ENCODE peak calls at places on chromosomes 2 and 18, in five cellular contexts. I is colonic mucosa, R is retina, A is amniotic stem cell, Q is tibial artery. D is an unnamed sample.

GRCh38 chr2:96870631-96871255 is 863 bp upstream of the SEMA4C start:
- DNase-seq in I (peak), R (peak), A (no peak), Q (peak), D (no peak)

GRCh38 chr2:151114934-151115333 is 146.7 kb downstream of the RBM43 start:
- DNase-seq in I (no peak), R (no peak), A (no peak), Q (no peak), D (no peak)

GRCh38 chr2:44543773-44544725 is 182.3 kb downstream of the CAMKMT start:
- DNase-seq in I (no peak), R (peak), A (peak), Q (no peak), D (no peak)

GRCh38 chr18:74175658-74176057 is 27.3 kb downstream of the TIMM21 start:
- DNase-seq in I (no peak), R (no peak), A (no peak), Q (no peak), D (no peak)

GRCh38 chr18:51523671-51524070 is 326.2 kb upstream of the MEX3C start:
- DNase-seq in I (no peak), R (no peak), A (no peak), Q (no peak), D (no peak)

GRCh38 chr2:73291461-73292315 is 1.7 kb downstream of the EGR4 start:
- DNase-seq in I (no peak), R (peak), A (no peak), Q (no peak), D (no peak)

GRCh38 chr2:18980104-18980777 is 378.2 kb downstream of the OSR1 start:
- DNase-seq in I (no peak), R (no peak), A (no peak), Q (no peak), D (no peak)

GRCh38 chr2:9594361-9595063 is 36.3 kb downstream of the YWHAQ start:
- DNase-seq in I (no peak), R (no peak), A (peak), Q (peak), D (no peak)

GRCh38 chr2:54456526-54457325 is 599 bp downstream of the SPTBN1 start:
- DNase-seq in I (no peak), R (peak), A (no peak), Q (no peak), D (peak)

GRCh38 chr2:37766087-37766486 is 94.6 kb upstream of the CDC42EP3 start:
- DNase-seq in I (no peak), R (no peak), A (no peak), Q (no peak), D (no peak)

GRCh38 chr18:8982416-8983183 is 119.9 kb upstream of the NDUFV2 start:
- DNase-seq in I (peak), R (peak), A (peak), Q (no peak), D (no peak)

GRCh38 chr2:120465012-120465700 is 119.2 kb downstream of the INHBB start:
- DNase-seq in I (no peak), R (no peak), A (no peak), Q (no peak), D (no peak)

GRCh38 chr2:29033656-29034055 is 40.7 kb downstream of the PCARE start:
- DNase-seq in I (no peak), R (no peak), A (no peak), Q (peak), D (no peak)

GRCh38 chr2:161096336-161096735 is 63.9 kb upstream of the TANK start:
- DNase-seq in I (no peak), R (no peak), A (no peak), Q (no peak), D (no peak)

GRCh38 chr18:13623871-13624270 is 102.5 kb downstream of the FAM210A start:
- DNase-seq in I (no peak), R (no peak), A (no peak), Q (no peak), D (no peak)

GRCh38 chr2:85248741-85249524 is 78.9 kb downstream of the TGOLN2 start:
- DNase-seq in I (peak), R (no peak), A (peak), Q (peak), D (no peak)

GRCh38 chr2:28656937-28657615 is 94.6 kb upstream of the PPP1CB start:
- DNase-seq in I (peak), R (no peak), A (no peak), Q (no peak), D (no peak)

GRCh38 chr18:42486296-42486695 is 531.3 kb downstream of the PIK3C3 start:
- DNase-seq in I (no peak), R (no peak), A (no peak), Q (no peak), D (no peak)

GRCh38 chr2:227881866-227882517 is 10.6 kb downstream of the DAW1 start:
- DNase-seq in I (no peak), R (no peak), A (no peak), Q (no peak), D (no peak)

GRCh38 chr2:122754561-122754960 is 999.1 kb downstream of the TSN start:
- DNase-seq in I (no peak), R (no peak), A (no peak), Q (no peak), D (no peak)

GRCh38 chr2:240591226-240591625 is 4.7 kb downstream of the CAPN10 start:
- DNase-seq in I (no peak), R (no peak), A (no peak), Q (no peak), D (no peak)

GRCh38 chr2:156112323-156112722 is 220.2 kb downstream of the NR4A2 start:
- DNase-seq in I (no peak), R (no peak), A (no peak), Q (no peak), D (no peak)

GRCh38 chr2:104938226-104938941 is 84.5 kb downstream of the POU3F3 start:
- DNase-seq in I (no peak), R (no peak), A (no peak), Q (no peak), D (peak)

GRCh38 chr2:226772389-226773179 is 27.0 kb downstream of the IRS1 start:
- DNase-seq in I (no peak), R (no peak), A (no peak), Q (no peak), D (peak)

GRCh38 chr18:2572892-2573291 is 1.5 kb downstream of the NDC80 start:
- DNase-seq in I (no peak), R (no peak), A (no peak), Q (no peak), D (no peak)

GRCh38 chr2:33673937-33674336 is 74.8 kb upstream of the FAM98A start:
- DNase-seq in I (no peak), R (no peak), A (no peak), Q (no peak), D (no peak)

GRCh38 chr18:35739778-35740177 is 158.2 kb downstream of the GALNT1 start:
- DNase-seq in I (no peak), R (no peak), A (no peak), Q (no peak), D (no peak)

GRCh38 chr2:235026649-235027557 is 75.1 kb downstream of the SH3BP4 start:
- DNase-seq in I (peak), R (no peak), A (no peak), Q (no peak), D (no peak)

GRCh38 chr2:218009191-218010114 is 6.7 kb upstream of the TNS1 start:
- DNase-seq in I (no peak), R (no peak), A (no peak), Q (no peak), D (no peak)

GRCh38 chr2:178363252-178363651 is 87.7 kb downstream of the PRKRA start:
- DNase-seq in I (no peak), R (no peak), A (no peak), Q (no peak), D (no peak)

GRCh38 chr2:28082131-28082530 is 191.6 kb downstream of the BABAM2 start:
- DNase-seq in I (no peak), R (no peak), A (no peak), Q (no peak), D (no peak)

GRCh38 chr2:233100192-233100998 is 40.3 kb downstream of the INPP5D start:
- DNase-seq in I (no peak), R (no peak), A (no peak), Q (no peak), D (peak)

GRCh38 chr2:96099861-96100798 is 16.2 kb downstream of the ADRA2B start:
- DNase-seq in I (peak), R (peak), A (no peak), Q (peak), D (no peak)

GRCh38 chr2:118808429-118808809 is 39.0 kb downstream of the EN1 start:
- DNase-seq in I (no peak), R (peak), A (no peak), Q (no peak), D (no peak)

D was measured in GM06990.